ENCODE peak calls at places on chromosomes 4 and X, in eight cellular contexts. F, M, Y, V, X, G, L and B are unnamed samples.

GRCh38 chr4:7291372-7292135 is 99.2 kb downstream of the SORCS2 start:
- DNase-seq in F (no peak), M (peak; percentile 14), Y (no peak), V (peak; percentile 83), X (no peak), G (no peak), L (peak; percentile 44), B (no peak)

GRCh38 chr4:120927758-120928409 is 5.4 kb upstream of the PRDM5 start:
- DNase-seq in F (no peak), M (no peak), Y (no peak), V (peak; percentile 15), X (no peak), G (no peak), L (no peak), B (no peak)

GRCh38 chr4:143341186-143341755 is 4.6 kb downstream of the GAB1 start:
- DNase-seq in F (no peak), M (no peak), Y (no peak), V (no peak), X (no peak), G (no peak), L (no peak), B (no peak)

GRCh38 chr4:6760865-6761264 is 21.7 kb upstream of the KIAA0232 start:
- DNase-seq in F (no peak), M (no peak), Y (no peak), V (no peak), X (no peak), G (no peak), L (no peak), B (no peak)

GRCh38 chr4:176638992-176639391 is 153.7 kb downstream of the VEGFC start:
- DNase-seq in F (no peak), M (peak; percentile 10), Y (no peak), V (no peak), X (no peak), G (no peak), L (no peak), B (peak; percentile 18)

GRCh38 chrX:130974323-130974722 is 71.3 kb upstream of the ENOX2 start:
- DNase-seq in F (no peak), M (no peak), Y (peak; percentile 9), V (peak; percentile 1), X (no peak), G (no peak), L (no peak), B (peak; percentile 18)

GRCh38 chr4:7802093-7802726 is 137.5 kb downstream of the AFAP1 start:
- DNase-seq in F (no peak), M (peak; percentile 91), Y (no peak), V (peak; percentile 65), X (peak; percentile 72), G (peak; percentile 79), L (peak; percentile 74), B (peak; percentile 84)

GRCh38 chr4:168831919-168832745 is 177.9 kb downstream of the CBR4 start:
- DNase-seq in F (no peak), M (peak; percentile 81), Y (no peak), V (peak; percentile 82), X (peak; percentile 81), G (peak; percentile 44), L (peak; percentile 25), B (peak; percentile 87)

GRCh38 chr4:22458112-22458511 is 57.8 kb downstream of the ADGRA3 start:
- DNase-seq in F (no peak), M (no peak), Y (peak; percentile 83), V (no peak), X (no peak), G (no peak), L (no peak), B (no peak)